ENCODE peak calls at places on chromosome 10, in ten cellular contexts. M is esophagus muscularis mucosa, G is RCC 7860, F is lung, N is T-helper 2 cell, P is HTR-8/SVneo, R is IMR-90, D is osteocyte, B is thyroid gland, U is GM12865. Z is an unnamed sample.

GRCh38 chr10:47031251-47031952 is 120.2 kb downstream of the PTPN20 start:
- DNase-seq in M (no peak), G (peak; percentile 48), F (no peak), N (no peak), P (no peak), R (no peak), D (peak; percentile 62), B (no peak), U (peak; percentile 14), Z (no peak)

GRCh38 chr10:126126856-126127255 is 230.5 kb downstream of the FANK1 start:
- DNase-seq in M (no peak), G (no peak), F (no peak), N (no peak), P (no peak), R (no peak), D (no peak), B (no peak), U (no peak), Z (no peak)

GRCh38 chr10:29386347-29386999 is 97.6 kb downstream of the LYZL1 start:
- DNase-seq in M (no peak), G (peak; percentile 53), F (no peak), N (no peak), P (peak; percentile 15), R (peak; percentile 33), D (no peak), B (no peak), U (peak; percentile 54), Z (no peak)

GRCh38 chr10:77197544-77197943 is 440.1 kb downstream of the KCNMA1 start:
- DNase-seq in M (no peak), G (no peak), F (no peak), N (no peak), P (no peak), R (no peak), D (no peak), B (no peak), U (peak; percentile 81), Z (no peak)

GRCh38 chr10:20817646-20818045 is 79.5 kb downstream of the NEBL start:
- DNase-seq in M (no peak), G (no peak), F (no peak), N (no peak), P (no peak), R (no peak), D (no peak), B (no peak), U (no peak), Z (no peak)

GRCh38 chr10:132176647-132177046 is 10.1 kb upstream of the DPYSL4 start:
- DNase-seq in M (no peak), G (no peak), F (no peak), N (no peak), P (no peak), R (no peak), D (no peak), B (no peak), U (no peak), Z (no peak)

GRCh38 chr10:124669824-124670654 is 74.1 kb downstream of the FAM53B start:
- DNase-seq in M (no peak), G (no peak), F (no peak), N (no peak), P (no peak), R (no peak), D (no peak), B (peak; percentile 49), U (no peak), Z (no peak)

GRCh38 chr10:68871105-68871711 is 29.9 kb upstream of the DDX50 start:
- DNase-seq in M (no peak), G (peak; percentile 61), F (no peak), N (no peak), P (no peak), R (peak; percentile 71), D (no peak), B (peak; percentile 44), U (no peak), Z (peak; percentile 3)

GRCh38 chr10:30701471-30702173 is 72.1 kb upstream of the LYZL2 start:
- DNase-seq in M (no peak), G (peak; percentile 67), F (no peak), N (peak; percentile 65), P (no peak), R (peak; percentile 75), D (peak; percentile 75), B (no peak), U (peak; percentile 94), Z (no peak)

GRCh38 chr10:32253300-32253699 is 93.7 kb downstream of the EPC1 start:
- DNase-seq in M (no peak), G (no peak), F (no peak), N (no peak), P (no peak), R (no peak), D (no peak), B (no peak), U (no peak), Z (no peak)

Z was measured in NCI-H1417 treated with DMSO at 0.1 percent for 48 hours.